ENCODE peak calls at places on chromosomes 13 and 19, in four cellular contexts. X is body of pancreas; P is GM23338; B is CD4-positive, CD25-positive, alpha-beta regulatory T cell. I is an unnamed sample.

GRCh38 chr19:16076958-16077611 is 790 bp downstream of the TPM4 start:
- DNase-seq in B (peak; percentile 38), P (peak; percentile 68), X (peak; percentile 50), I (no peak)

GRCh38 chr19:31992750-31993149 is 352.7 kb upstream of the ZNF507 start:
- DNase-seq in X (no peak), P (no peak), B (no peak), I (no peak)

GRCh38 chr13:24264976-24265375 is 44.4 kb upstream of the C1QTNF9 start:
- DNase-seq in X (no peak), B (peak; percentile 95), P (no peak), I (peak; percentile 57)

GRCh38 chr19:38492147-38492813 is 58.8 kb downstream of the RYR1 start:
- DNase-seq in X (no peak), P (no peak), B (no peak), I (no peak)

GRCh38 chr19:32373614-32374295 is 28.3 kb downstream of the ZNF507 start:
- DNase-seq in X (peak; percentile 86), P (no peak), B (no peak), I (peak; percentile 79)

GRCh38 chr13:27359203-27359821 is 65.1 kb upstream of the GTF3A start:
- DNase-seq in X (peak; percentile 78), B (peak; percentile 62), P (peak; percentile 84), I (no peak)

GRCh38 chr19:18865973-18866799 is 29.8 kb downstream of the CERS1 start:
- DNase-seq in P (peak; percentile 86), X (peak; percentile 41), B (peak; percentile 56), I (no peak)

GRCh38 chr19:39444598-39445257 is 654 bp upstream of the SUPT5H start:
- DNase-seq in X (no peak), B (no peak), P (peak; percentile 44), I (no peak)

GRCh38 chr19:19445288-19445687 is 39.8 kb downstream of the GATAD2A start:
- DNase-seq in B (no peak), X (no peak), P (no peak), I (no peak)

GRCh38 chr13:60351326-60351725 is 45.7 kb upstream of the TDRD3 start:
- DNase-seq in B (no peak), X (no peak), P (no peak), I (no peak)

DNA sequence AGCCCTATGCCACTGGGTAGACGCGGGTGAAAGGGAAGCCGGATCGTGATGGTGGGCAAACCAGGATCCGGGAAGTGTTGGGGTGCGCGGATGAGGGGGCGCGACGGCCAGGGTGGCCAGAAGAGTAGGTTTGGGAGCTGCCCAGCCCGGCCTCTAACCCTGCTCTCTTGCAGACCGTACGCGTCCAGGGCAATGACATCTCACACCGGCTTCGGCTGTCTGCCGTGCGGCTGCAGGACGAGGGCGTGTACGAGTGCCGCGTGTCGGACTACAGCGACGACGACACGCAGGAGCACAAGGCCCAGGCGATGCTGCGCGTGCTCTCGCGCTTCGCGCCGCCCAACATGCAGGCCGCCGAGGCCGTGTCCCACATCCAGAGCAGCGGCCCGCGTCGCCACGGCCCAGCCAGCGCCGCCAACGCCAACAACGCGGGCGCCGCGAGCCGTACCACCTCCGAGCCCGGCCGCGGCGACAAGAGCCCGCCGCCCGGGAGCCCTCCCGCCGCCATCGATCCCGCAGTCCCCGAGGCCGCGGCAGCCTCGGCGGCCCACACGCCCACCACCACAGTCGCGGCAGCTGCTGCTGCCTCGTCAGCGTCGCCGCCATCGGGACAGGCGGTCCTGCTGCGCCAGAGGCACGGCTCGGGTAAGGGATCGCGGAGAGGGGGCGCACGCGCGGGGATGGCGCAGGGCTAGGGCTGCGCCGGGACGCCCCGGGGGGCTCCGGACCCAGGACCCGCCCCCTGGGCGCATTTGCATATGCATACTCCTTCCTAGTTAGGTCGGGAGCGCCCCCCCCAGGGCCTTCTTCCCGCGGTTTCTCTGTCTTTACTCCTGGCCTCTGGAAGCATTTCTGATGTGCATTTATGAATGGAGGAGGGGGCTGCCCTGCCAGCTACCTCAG is 4.1 kb downstream of the VSTM2B start:
- DNase-seq in X (no peak), P (peak; percentile 81), B (no peak), I (no peak)
- H3K4me3 ChIP-seq in X (no peak overlapping the region), P (peak overlapping the region; percentile 84), B (no peak overlapping the region), I (peak overlapping the region; percentile 49)

DNA sequence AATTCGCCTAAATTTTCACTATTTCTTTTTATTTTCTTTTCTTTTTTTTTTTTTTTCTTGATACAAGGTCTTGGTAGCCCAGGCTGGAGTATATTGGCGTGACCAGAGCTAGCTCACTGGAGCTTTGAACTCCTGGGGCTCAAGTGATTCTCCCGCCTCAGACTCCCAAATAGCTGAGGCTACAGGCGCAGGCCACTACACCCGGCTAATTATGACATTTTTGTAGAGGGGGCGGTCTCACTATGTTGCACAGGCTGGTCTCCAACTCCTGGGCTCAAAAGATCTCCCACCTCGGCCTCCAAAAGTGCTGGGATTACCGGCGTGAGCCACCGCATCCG is 37.3 kb upstream of the LSM14A start:
- DNase-seq in P (no peak), B (no peak), X (no peak), I (no peak)
- H3K4me3 ChIP-seq in P (peak overlapping the region; percentile 93), B (peak overlapping the region; percentile 78), X (no peak overlapping the region), I (peak overlapping the region; percentile 95)

GRCh38 chr19:21482863-21483276 is 22.5 kb upstream of the ZNF429 start:
- DNase-seq in X (peak; percentile 51), P (peak; percentile 83), B (peak; percentile 73), I (peak; percentile 78)
- H3K4me3 ChIP-seq in X (no peak overlapping the region), P (peak overlapping the region; percentile 63), B (no peak overlapping the region), I (peak overlapping the region; percentile 25)

GRCh38 chr19:1307320-1307719 is 21.6 kb downstream of the EFNA2 start:
- DNase-seq in P (no peak), B (no peak), X (no peak), I (no peak)
- H3K4me3 ChIP-seq in P (no peak overlapping the region), B (no peak overlapping the region), X (no peak overlapping the region), I (no peak overlapping the region)

DNA sequence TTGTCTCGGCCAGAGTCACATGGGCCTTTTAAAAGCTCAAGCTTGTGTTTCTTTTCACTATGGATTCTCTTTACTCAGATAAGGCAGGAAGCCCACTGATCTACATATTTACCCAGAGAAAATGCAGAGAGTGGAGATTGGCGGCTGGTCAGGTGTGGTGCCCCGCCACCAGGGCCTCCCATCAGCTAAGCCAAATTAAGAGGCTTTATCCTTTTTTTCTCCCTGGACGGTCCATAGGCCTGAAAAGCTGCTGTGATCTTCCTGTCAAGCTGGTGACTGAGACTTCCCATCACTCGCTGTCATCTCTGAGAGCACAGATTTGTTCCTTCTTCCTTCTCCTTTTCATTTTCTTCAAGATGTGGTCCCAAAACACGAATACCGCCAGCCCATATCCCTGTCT is 1.9 kb downstream of the SAFB start:
- DNase-seq in B (peak; percentile 17), P (peak; percentile 24), X (no peak), I (no peak)
- H3K4me3 ChIP-seq in B (peak overlapping the region; percentile 94), P (peak overlapping the region; percentile 98), X (peak overlapping the region; percentile 97), I (peak overlapping the region; percentile 78)

DNA sequence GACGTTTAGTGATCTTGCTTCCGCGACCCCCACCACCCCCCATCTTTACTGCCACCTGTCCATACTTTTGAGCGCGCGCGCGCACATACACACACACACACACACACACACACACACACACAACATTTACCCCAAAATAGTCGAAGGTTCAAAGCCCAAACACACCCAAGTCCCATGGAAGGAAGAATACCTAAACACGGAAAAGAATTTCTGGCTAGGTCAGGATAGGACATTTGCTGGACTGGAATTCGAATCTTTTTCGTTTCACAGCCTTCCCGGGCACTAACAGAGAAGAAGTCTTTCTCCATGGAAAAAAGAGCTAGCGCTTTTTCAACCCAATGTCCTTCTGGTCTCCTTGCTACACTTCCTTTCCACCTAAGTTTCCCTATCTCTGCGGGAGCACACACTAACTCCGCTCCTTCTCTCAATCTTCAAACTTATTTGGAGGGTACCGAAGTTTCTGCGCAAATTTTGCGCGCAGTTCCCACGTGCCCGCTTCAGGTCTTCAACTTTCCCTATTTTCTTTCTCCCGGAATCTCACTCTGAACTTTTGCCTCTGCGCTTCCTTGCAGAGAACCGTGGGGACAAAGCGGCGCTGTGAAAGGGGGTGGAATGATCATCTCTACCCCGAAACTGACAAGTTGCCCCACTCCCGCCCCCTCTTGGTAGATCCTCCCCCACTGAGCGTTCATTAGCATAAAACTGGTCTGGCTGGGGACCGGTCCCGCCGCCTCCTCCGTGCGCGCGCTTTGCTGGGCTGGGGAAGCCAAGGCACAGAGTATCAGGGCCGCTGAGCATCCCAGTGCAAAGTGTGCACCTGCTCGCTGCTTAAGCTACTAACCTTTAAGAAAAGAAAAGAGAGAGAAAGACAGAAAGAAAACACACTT is 2.7 kb downstream of the DACH1 start:
- DNase-seq in P (peak; percentile 78), B (no peak), X (peak; percentile 64), I (no peak)
- H3K4me3 ChIP-seq in P (peak overlapping the region; percentile 72), B (no peak overlapping the region), X (peak overlapping the region; percentile 17), I (peak overlapping the region; percentile 74)